ENCODE peak calls at places on chromosomes 1 and 21, in ten cellular contexts. S is heart left ventricle, Y is upper lobe of left lung, C is IMR-90, U is tibial nerve, K is ovary, B is gastrocnemius medialis, Q is esophagus squamous epithelium, H is body of pancreas, X is A549. L is an unnamed sample.

GRCh38 chr1:6646499-6647148 is 22.0 kb downstream of the THAP3 start:
- DNase-seq in S (no peak), Y (no peak), C (peak; percentile 54), U (no peak), K (no peak), B (no peak), Q (no peak), H (peak; percentile 36), X (peak; percentile 28), L (peak; percentile 75)

GRCh38 chr1:103327054-103327719 is 198.3 kb upstream of the RNPC3 start:
- DNase-seq in S (no peak), Y (no peak), C (no peak), U (no peak), K (no peak), B (no peak), Q (no peak), H (no peak), X (no peak), L (no peak)

GRCh38 chr1:225962440-225962975 is 21.5 kb upstream of the LEFTY2 start:
- DNase-seq in S (peak; percentile 36), Y (peak; percentile 58), C (no peak), U (no peak), K (peak; percentile 62), B (no peak), Q (no peak), H (peak; percentile 74), X (peak; percentile 64), L (peak; percentile 72)

GRCh38 chr1:160942926-160943325 is 11.7 kb downstream of the ITLN2 start:
- DNase-seq in S (no peak), Y (no peak), C (no peak), U (no peak), K (no peak), B (no peak), Q (no peak), H (no peak), X (no peak), L (peak; percentile 14)

GRCh38 chr1:25743164-25744139 is 56.5 kb upstream of the SELENON start:
- DNase-seq in S (peak; percentile 97), Y (peak; percentile 81), C (peak; percentile 35), U (peak; percentile 95), K (peak; percentile 95), B (peak; percentile 94), Q (peak; percentile 16), H (peak; percentile 77), X (no peak), L (no peak)

GRCh38 chr1:234907585-234908457 is 220.8 kb downstream of the TOMM20 start:
- DNase-seq in S (no peak), Y (no peak), C (peak; percentile 79), U (no peak), K (no peak), B (no peak), Q (no peak), H (no peak), X (no peak), L (no peak)

GRCh38 chr1:206952182-206952581 is 5.9 kb upstream of the PIGR start:
- DNase-seq in S (no peak), Y (peak; percentile 52), C (no peak), U (no peak), K (no peak), B (no peak), Q (no peak), H (no peak), X (peak; percentile 33), L (no peak)

GRCh38 chr1:50328552-50328951 is 94.7 kb downstream of the DMRTA2 start:
- DNase-seq in S (no peak), Y (no peak), C (no peak), U (no peak), K (no peak), B (no peak), Q (no peak), H (no peak), X (no peak), L (no peak)

DNA sequence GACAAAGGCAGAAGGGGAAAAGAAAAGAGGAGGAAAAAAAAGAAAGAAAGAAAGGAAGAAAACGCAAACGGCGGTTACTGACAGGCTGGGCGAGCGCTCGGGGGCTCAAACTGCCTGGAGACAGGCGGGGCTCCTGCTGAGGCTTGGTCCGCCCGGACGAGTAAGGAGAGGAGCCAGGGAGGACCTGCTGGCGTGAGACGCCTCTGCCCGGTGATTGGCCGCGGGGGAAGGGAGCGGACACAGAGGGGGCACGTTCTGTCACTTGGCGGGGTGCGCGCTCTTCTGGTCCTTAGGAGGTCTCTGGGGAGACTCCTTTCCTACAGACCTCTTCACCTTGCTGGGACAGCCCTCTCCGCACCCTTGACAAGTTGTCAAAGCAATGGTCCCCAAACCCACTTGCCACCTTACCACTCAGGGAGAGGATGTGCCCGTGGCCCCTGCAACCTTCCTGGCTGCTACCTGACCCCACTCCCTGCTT is 791 bp upstream of the PIK3R3 start:
- DNase-seq in S (peak; percentile 87), Y (peak; percentile 73), C (no peak), U (no peak), K (no peak), B (peak; percentile 54), Q (no peak), H (no peak), X (peak; percentile 69), L (peak; percentile 89)
- TF ChIP-seq POLR2A in S (peak; percentile 47), Y (peak; percentile 43), C (no peak), U (no peak), K (no peak), B (peak; percentile 18), Q (no peak), H (no peak), X (peak; percentile 4), L (peak; percentile 40)

GRCh38 chr21:17612023-17612564 is 607 bp downstream of the BTG3 start:
- DNase-seq in S (peak; percentile 36), Y (peak; percentile 80), C (peak; percentile 59), U (peak; percentile 23), K (peak; percentile 67), B (no peak), Q (peak; percentile 2), H (peak; percentile 50), X (no peak), L (peak; percentile 80)

GRCh38 chr21:17613242-17613676 is 558 bp upstream of the BTG3 start:
- DNase-seq in S (peak; percentile 49), Y (peak; percentile 87), C (no peak), U (peak; percentile 36), K (peak; percentile 71), B (no peak), Q (no peak), H (no peak), X (no peak), L (peak; percentile 61)

GRCh38 chr21:17610862-17611261 is 1.8 kb downstream of the BTG3 start:
- DNase-seq in S (no peak), Y (peak; percentile 22), C (peak; percentile 11), U (no peak), K (peak; percentile 38), B (no peak), Q (no peak), H (peak; percentile 18), X (no peak), L (peak; percentile 37)

GRCh38 chr21:17611414-17612022 is 1.2 kb downstream of the BTG3 start:
- DNase-seq in S (peak; percentile 80), Y (peak; percentile 90), C (peak; percentile 94), U (peak; percentile 83), K (peak; percentile 85), B (peak; percentile 57), Q (peak; percentile 21), H (peak; percentile 80), X (peak; percentile 46), L (peak; percentile 93)

GRCh38 chr21:17612565-17613241 is at the start of gene BTG3:
- DNase-seq in S (peak; percentile 86), Y (peak; percentile 82), C (peak; percentile 76), U (peak; percentile 57), K (peak; percentile 91), B (no peak), Q (no peak), H (peak; percentile 78), X (peak; percentile 35), L (peak; percentile 88)
- TF ChIP-seq POLR2A in S (peak; percentile 93), Y (peak; percentile 98), C (peak; percentile 87), U (peak; percentile 95), K (peak; percentile 98), B (peak; percentile 72), Q (peak; percentile 99), H (peak; percentile 90), X (peak; percentile 52), L (peak; percentile 89)

GRCh38 chr1:245330951-245331350 is 176.2 kb downstream of the KIF26B start:
- DNase-seq in S (no peak), Y (no peak), C (no peak), U (no peak), K (no peak), B (no peak), Q (no peak), H (no peak), X (no peak), L (no peak)

GRCh38 chr1:245334827-245335490 is 180.2 kb downstream of the KIF26B start:
- DNase-seq in S (no peak), Y (no peak), C (no peak), U (no peak), K (no peak), B (no peak), Q (no peak), H (no peak), X (no peak), L (peak; percentile 56)

GRCh38 chr1:245332513-245332912 is 177.7 kb downstream of the KIF26B start:
- DNase-seq in S (no peak), Y (no peak), C (peak; percentile 7), U (no peak), K (no peak), B (no peak), Q (no peak), H (no peak), X (no peak), L (no peak)

GRCh38 chr1:245327842-245328241 is 173.1 kb downstream of the KIF26B start:
- DNase-seq in S (no peak), Y (no peak), C (no peak), U (no peak), K (no peak), B (no peak), Q (no peak), H (no peak), X (no peak), L (no peak)

DNA sequence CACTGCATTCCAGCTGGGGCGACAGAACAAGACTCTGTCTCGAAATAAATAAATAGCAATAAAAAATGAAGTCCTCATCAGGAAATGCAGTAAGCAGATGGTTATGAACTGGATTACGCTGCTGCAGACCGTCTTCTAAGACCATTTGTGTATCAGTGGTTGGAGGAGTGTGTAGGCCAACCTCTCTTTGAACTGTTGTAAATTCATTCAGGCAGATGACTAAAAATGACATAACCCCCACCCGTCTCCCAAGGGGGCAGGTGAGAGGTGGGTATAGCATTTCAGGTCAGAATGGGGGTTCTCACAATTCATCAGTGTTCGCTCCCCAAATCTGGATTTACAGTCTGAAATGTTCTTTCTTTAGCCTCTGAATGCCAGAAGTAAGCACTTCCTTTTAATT is 177.3 kb downstream of the KIF26B start:
- DNase-seq in S (no peak), Y (no peak), C (no peak), U (no peak), K (no peak), B (no peak), Q (no peak), H (no peak), X (no peak), L (no peak)
- TF ChIP-seq POLR2A in S (no peak), Y (no peak), C (no peak), U (no peak), K (no peak), B (no peak), Q (no peak), H (no peak), X (no peak), L (no peak)

DNA sequence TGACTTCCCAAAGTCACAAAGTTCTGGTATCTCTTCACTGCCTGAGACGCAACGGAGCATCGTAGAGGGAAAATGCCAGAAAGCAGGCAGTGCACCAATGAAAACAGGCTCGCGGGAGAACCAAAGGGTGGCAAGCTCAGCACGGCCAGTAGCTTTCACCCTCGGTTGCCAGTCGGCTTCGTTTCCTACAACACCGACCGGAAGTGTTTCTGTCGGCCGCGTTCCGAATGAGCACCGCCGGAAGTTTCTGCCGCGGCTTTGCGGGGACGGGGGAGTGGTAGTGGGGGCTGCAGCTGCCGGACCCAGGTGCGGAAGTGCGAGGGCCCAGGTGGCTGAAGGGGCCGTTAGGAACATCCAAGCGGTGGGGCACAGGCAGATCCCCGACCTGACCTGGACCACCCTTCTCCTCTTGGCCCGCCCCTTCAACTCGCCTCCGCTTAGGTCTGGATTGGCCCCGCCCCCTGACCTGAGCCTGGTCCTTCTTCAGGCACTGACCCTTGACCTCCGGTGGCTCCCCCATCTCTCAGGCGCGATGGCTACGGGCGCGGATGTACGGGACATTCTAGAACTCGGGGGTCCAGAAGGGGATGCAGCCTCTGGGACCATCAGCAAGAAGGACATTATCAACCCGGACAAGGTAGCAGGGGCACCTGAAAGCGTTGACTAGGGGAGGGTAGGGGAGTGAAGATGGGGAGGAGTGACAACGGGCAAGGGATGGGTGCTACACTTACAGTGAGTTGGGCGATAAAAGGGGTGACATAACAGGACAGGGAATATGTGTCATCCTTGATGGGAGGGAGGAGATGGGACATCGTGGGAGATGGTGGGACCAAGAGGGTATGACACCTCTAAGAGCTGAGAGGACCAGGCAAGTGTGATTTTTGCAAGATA is at the start of gene DMAP1:
- DNase-seq in S (peak; percentile 85), Y (peak; percentile 90), C (peak; percentile 83), U (peak; percentile 76), K (peak; percentile 87), B (peak; percentile 71), Q (no peak), H (peak; percentile 86), X (peak; percentile 36), L (peak; percentile 92)
- TF ChIP-seq POLR2A in S (peak; percentile 58), Y (no peak), C (no peak), U (no peak), K (peak; percentile 29), B (no peak), Q (peak; percentile 34), H (peak; percentile 55), X (peak; percentile 14), L (peak; percentile 54)

L was measured in erythroblast.